ENCODE peak calls at places on chromosomes 6 and 20, in eight cellular contexts. One of them, this sample, is unnamed.

GRCh38 chr20:5845686-5846651 is 95.8 kb downstream of the SHLD1 start:
- DNase-seq in endothelial cell: no peak
- DNase-seq in cardiac muscle cell: no peak
- DNase-seq in RWPE1: no peak
- DNase-seq in GM12865: peak
- DNase-seq in fibroblast of pulmonary artery: peak
- DNase-seq in CD4-positive, alpha-beta T cell: no peak
- DNase-seq in fibroblast of lung: peak
- DNase-seq in this sample: peak

GRCh38 chr6:166382933-166383816 is at the start of gene MPC1:
- DNase-seq in fibroblast of lung: peak
- DNase-seq in GM12865: peak
- DNase-seq in CD4-positive, alpha-beta T cell: peak
- DNase-seq in endothelial cell: peak
- DNase-seq in fibroblast of pulmonary artery: peak
- DNase-seq in RWPE1: peak
- DNase-seq in cardiac muscle cell: peak
- DNase-seq in this sample: peak

GRCh38 chr6:46917002-46917401 is 4.7 kb downstream of the ADGRF5 start:
- DNase-seq in GM12865: no peak
- DNase-seq in cardiac muscle cell: no peak
- DNase-seq in fibroblast of lung: no peak
- DNase-seq in CD4-positive, alpha-beta T cell: no peak
- DNase-seq in RWPE1: no peak
- DNase-seq in fibroblast of pulmonary artery: no peak
- DNase-seq in endothelial cell: no peak
- DNase-seq in this sample: no peak

GRCh38 chr6:151881231-151881630 is 73.7 kb downstream of the ESR1 start:
- DNase-seq in cardiac muscle cell: no peak
- DNase-seq in fibroblast of lung: no peak
- DNase-seq in CD4-positive, alpha-beta T cell: no peak
- DNase-seq in RWPE1: no peak
- DNase-seq in fibroblast of pulmonary artery: no peak
- DNase-seq in endothelial cell: no peak
- DNase-seq in GM12865: no peak
- DNase-seq in this sample: no peak

GRCh38 chr6:138833819-138834539 is 38.1 kb downstream of the ECT2L start:
- DNase-seq in GM12865: no peak
- DNase-seq in cardiac muscle cell: peak
- DNase-seq in CD4-positive, alpha-beta T cell: no peak
- DNase-seq in RWPE1: no peak
- DNase-seq in endothelial cell: no peak
- DNase-seq in fibroblast of pulmonary artery: peak
- DNase-seq in fibroblast of lung: peak
- DNase-seq in this sample: no peak

GRCh38 chr6:109336221-109336955 is 45.9 kb downstream of the CD164 start:
- DNase-seq in CD4-positive, alpha-beta T cell: no peak
- DNase-seq in fibroblast of lung: peak
- DNase-seq in RWPE1: peak
- DNase-seq in cardiac muscle cell: no peak
- DNase-seq in GM12865: no peak
- DNase-seq in endothelial cell: no peak
- DNase-seq in fibroblast of pulmonary artery: peak
- DNase-seq in this sample: no peak

GRCh38 chr6:80460396-80460912 is 354.0 kb downstream of the BCKDHB start:
- DNase-seq in cardiac muscle cell: no peak
- DNase-seq in fibroblast of lung: peak
- DNase-seq in RWPE1: no peak
- DNase-seq in CD4-positive, alpha-beta T cell: no peak
- DNase-seq in fibroblast of pulmonary artery: no peak
- DNase-seq in GM12865: no peak
- DNase-seq in endothelial cell: no peak
- DNase-seq in this sample: no peak

GRCh38 chr6:111841822-111842221 is 31.4 kb downstream of the FYN start:
- DNase-seq in endothelial cell: peak
- DNase-seq in CD4-positive, alpha-beta T cell: peak
- DNase-seq in fibroblast of lung: peak
- DNase-seq in RWPE1: no peak
- DNase-seq in GM12865: peak
- DNase-seq in fibroblast of pulmonary artery: peak
- DNase-seq in cardiac muscle cell: no peak
- DNase-seq in this sample: no peak

GRCh38 chr20:64111841-64112641 is 4.7 kb upstream of the NPBWR2 start:
- DNase-seq in CD4-positive, alpha-beta T cell: no peak
- DNase-seq in fibroblast of lung: no peak
- DNase-seq in cardiac muscle cell: no peak
- DNase-seq in endothelial cell: no peak
- DNase-seq in fibroblast of pulmonary artery: no peak
- DNase-seq in RWPE1: no peak
- DNase-seq in GM12865: no peak
- DNase-seq in this sample: no peak

GRCh38 chr6:13307508-13307995 is 20.8 kb downstream of the TBC1D7 start:
- DNase-seq in GM12865: no peak
- DNase-seq in fibroblast of lung: peak
- DNase-seq in fibroblast of pulmonary artery: peak
- DNase-seq in endothelial cell: no peak
- DNase-seq in CD4-positive, alpha-beta T cell: no peak
- DNase-seq in cardiac muscle cell: no peak
- DNase-seq in RWPE1: peak
- DNase-seq in this sample: no peak

GRCh38 chr6:33974471-33974870 is 170.7 kb upstream of the MLN start:
- DNase-seq in cardiac muscle cell: no peak
- DNase-seq in RWPE1: no peak
- DNase-seq in GM12865: no peak
- DNase-seq in fibroblast of pulmonary artery: no peak
- DNase-seq in fibroblast of lung: no peak
- DNase-seq in endothelial cell: no peak
- DNase-seq in CD4-positive, alpha-beta T cell: no peak
- DNase-seq in this sample: no peak

GRCh38 chr6:34238507-34239239 is 2.0 kb downstream of the HMGA1 start:
- DNase-seq in CD4-positive, alpha-beta T cell: no peak
- DNase-seq in cardiac muscle cell: no peak
- DNase-seq in endothelial cell: no peak
- DNase-seq in fibroblast of pulmonary artery: no peak
- DNase-seq in GM12865: no peak
- DNase-seq in RWPE1: no peak
- DNase-seq in fibroblast of lung: no peak
- DNase-seq in this sample: no peak

GRCh38 chr6:43510827-43511163 is 649 bp upstream of the LRRC73 start:
- DNase-seq in cardiac muscle cell: no peak
- DNase-seq in RWPE1: no peak
- DNase-seq in GM12865: no peak
- DNase-seq in CD4-positive, alpha-beta T cell: no peak
- DNase-seq in fibroblast of lung: no peak
- DNase-seq in endothelial cell: no peak
- DNase-seq in fibroblast of pulmonary artery: no peak
- DNase-seq in this sample: no peak

GRCh38 chr6:107128175-107128574 is 12.9 kb upstream of the BEND3 start:
- DNase-seq in cardiac muscle cell: no peak
- DNase-seq in CD4-positive, alpha-beta T cell: no peak
- DNase-seq in fibroblast of lung: peak
- DNase-seq in endothelial cell: no peak
- DNase-seq in RWPE1: no peak
- DNase-seq in fibroblast of pulmonary artery: peak
- DNase-seq in GM12865: no peak
- DNase-seq in this sample: no peak

GRCh38 chr6:111564482-111564945 is 41.2 kb downstream of the TRAF3IP2 start:
- DNase-seq in CD4-positive, alpha-beta T cell: no peak
- DNase-seq in cardiac muscle cell: no peak
- DNase-seq in fibroblast of lung: peak
- DNase-seq in RWPE1: no peak
- DNase-seq in GM12865: peak
- DNase-seq in fibroblast of pulmonary artery: peak
- DNase-seq in endothelial cell: no peak
- DNase-seq in this sample: no peak

DNA sequence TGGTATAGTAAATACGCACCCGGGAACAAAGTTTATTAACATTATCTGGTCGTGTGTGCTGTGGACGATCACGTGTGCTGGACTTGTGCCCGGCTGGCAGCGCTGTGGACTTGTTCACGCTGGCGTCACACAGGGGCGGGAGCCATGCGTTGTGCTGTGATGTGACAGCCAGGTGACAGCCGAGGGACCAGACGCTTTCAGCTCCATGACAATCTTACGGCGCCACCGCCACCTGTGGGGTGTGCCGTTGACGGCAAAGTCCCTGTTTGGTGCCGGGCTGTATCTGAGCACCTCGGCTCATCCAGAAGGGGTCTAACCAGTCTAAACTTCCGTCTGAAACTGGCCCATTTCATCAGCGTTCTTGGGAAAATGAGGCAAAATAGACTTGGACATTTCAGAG is 25.2 kb downstream of the DLL1 start:
- DNase-seq in CD4-positive, alpha-beta T cell: no peak
- DNase-seq in GM12865: no peak
- DNase-seq in fibroblast of lung: peak
- DNase-seq in endothelial cell: no peak
- DNase-seq in cardiac muscle cell: no peak
- DNase-seq in RWPE1: no peak
- DNase-seq in fibroblast of pulmonary artery: no peak
- DNase-seq in this sample: no peak
- TF ChIP-seq CTCF in CD4-positive, alpha-beta T cell: no peak
- TF ChIP-seq CTCF in GM12865: no peak
- TF ChIP-seq CTCF in fibroblast of lung: no peak
- TF ChIP-seq CTCF in endothelial cell: no peak
- TF ChIP-seq CTCF in cardiac muscle cell: no peak
- TF ChIP-seq CTCF in RWPE1: no peak
- TF ChIP-seq CTCF in fibroblast of pulmonary artery: no peak
- TF ChIP-seq CTCF in this sample: no peak

GRCh38 chr6:169020821-169021220 is 232.8 kb downstream of the THBS2 start:
- DNase-seq in CD4-positive, alpha-beta T cell: no peak
- DNase-seq in fibroblast of pulmonary artery: no peak
- DNase-seq in endothelial cell: no peak
- DNase-seq in GM12865: no peak
- DNase-seq in fibroblast of lung: no peak
- DNase-seq in cardiac muscle cell: no peak
- DNase-seq in RWPE1: no peak
- DNase-seq in this sample: no peak

GRCh38 chr6:169019727-169020491 is 233.7 kb downstream of the THBS2 start:
- DNase-seq in GM12865: no peak
- DNase-seq in fibroblast of pulmonary artery: peak
- DNase-seq in fibroblast of lung: peak
- DNase-seq in endothelial cell: no peak
- DNase-seq in cardiac muscle cell: no peak
- DNase-seq in RWPE1: peak
- DNase-seq in CD4-positive, alpha-beta T cell: no peak
- DNase-seq in this sample: no peak

GRCh38 chr6:169024047-169024660 is 229.5 kb downstream of the THBS2 start:
- DNase-seq in fibroblast of lung: no peak
- DNase-seq in fibroblast of pulmonary artery: no peak
- DNase-seq in endothelial cell: no peak
- DNase-seq in cardiac muscle cell: no peak
- DNase-seq in CD4-positive, alpha-beta T cell: no peak
- DNase-seq in RWPE1: no peak
- DNase-seq in GM12865: no peak
- DNase-seq in this sample: no peak

GRCh38 chr6:169023161-169023874 is 230.3 kb downstream of the THBS2 start:
- DNase-seq in endothelial cell: no peak
- DNase-seq in GM12865: no peak
- DNase-seq in RWPE1: no peak
- DNase-seq in cardiac muscle cell: no peak
- DNase-seq in CD4-positive, alpha-beta T cell: no peak
- DNase-seq in fibroblast of pulmonary artery: no peak
- DNase-seq in fibroblast of lung: no peak
- DNase-seq in this sample: no peak

DNA sequence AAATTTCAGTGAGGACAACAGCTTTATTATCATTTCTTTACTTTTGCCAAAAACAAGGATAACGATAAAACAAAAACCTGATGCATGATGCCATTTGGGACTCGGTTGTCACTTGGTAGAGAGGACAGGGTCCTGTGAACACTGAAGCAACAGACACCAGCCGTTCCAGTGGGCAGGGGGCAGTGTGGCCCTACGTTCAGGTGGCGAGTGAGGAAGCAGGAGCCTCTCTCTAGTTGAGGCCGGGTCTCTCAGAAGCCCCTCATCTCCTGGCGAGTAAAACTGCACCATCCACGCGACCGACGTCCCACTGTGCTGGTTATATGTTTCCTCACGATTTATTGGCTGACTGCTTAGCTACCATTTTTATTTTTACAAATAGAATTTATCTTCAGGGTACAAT is 231.6 kb downstream of the THBS2 start:
- DNase-seq in fibroblast of pulmonary artery: no peak
- DNase-seq in fibroblast of lung: no peak
- DNase-seq in endothelial cell: no peak
- DNase-seq in GM12865: no peak
- DNase-seq in RWPE1: no peak
- DNase-seq in CD4-positive, alpha-beta T cell: no peak
- DNase-seq in cardiac muscle cell: no peak
- DNase-seq in this sample: no peak
- TF ChIP-seq CTCF in fibroblast of pulmonary artery: no peak
- TF ChIP-seq CTCF in fibroblast of lung: no peak
- TF ChIP-seq CTCF in endothelial cell: no peak
- TF ChIP-seq CTCF in GM12865: no peak
- TF ChIP-seq CTCF in RWPE1: no peak
- TF ChIP-seq CTCF in CD4-positive, alpha-beta T cell: no peak
- TF ChIP-seq CTCF in cardiac muscle cell: no peak
- TF ChIP-seq CTCF in this sample: no peak

GRCh38 chr6:39791850-39792500 is at the start of gene DAAM2:
- DNase-seq in endothelial cell: peak
- DNase-seq in cardiac muscle cell: peak
- DNase-seq in GM12865: no peak
- DNase-seq in fibroblast of pulmonary artery: peak
- DNase-seq in fibroblast of lung: peak
- DNase-seq in RWPE1: no peak
- DNase-seq in CD4-positive, alpha-beta T cell: no peak
- DNase-seq in this sample: no peak
- TF ChIP-seq CTCF in endothelial cell: no peak
- TF ChIP-seq CTCF in cardiac muscle cell: peak
- TF ChIP-seq CTCF in GM12865: no peak
- TF ChIP-seq CTCF in fibroblast of pulmonary artery: peak
- TF ChIP-seq CTCF in fibroblast of lung: peak
- TF ChIP-seq CTCF in RWPE1: no peak
- TF ChIP-seq CTCF in CD4-positive, alpha-beta T cell: no peak
- TF ChIP-seq CTCF in this sample: no peak

GRCh38 chr6:30150671-30151395 is 10.2 kb downstream of the TRIM10 start:
- DNase-seq in endothelial cell: no peak
- DNase-seq in RWPE1: no peak
- DNase-seq in GM12865: no peak
- DNase-seq in fibroblast of lung: no peak
- DNase-seq in CD4-positive, alpha-beta T cell: no peak
- DNase-seq in cardiac muscle cell: no peak
- DNase-seq in fibroblast of pulmonary artery: no peak
- DNase-seq in this sample: no peak

GRCh38 chr6:30151580-30151979 is 9.4 kb downstream of the TRIM10 start:
- DNase-seq in endothelial cell: no peak
- DNase-seq in GM12865: no peak
- DNase-seq in RWPE1: no peak
- DNase-seq in fibroblast of lung: no peak
- DNase-seq in CD4-positive, alpha-beta T cell: no peak
- DNase-seq in cardiac muscle cell: no peak
- DNase-seq in fibroblast of pulmonary artery: no peak
- DNase-seq in this sample: no peak

GRCh38 chr6:30147096-30147495 is 11.2 kb downstream of the TRIM40 start:
- DNase-seq in cardiac muscle cell: no peak
- DNase-seq in CD4-positive, alpha-beta T cell: no peak
- DNase-seq in endothelial cell: no peak
- DNase-seq in fibroblast of pulmonary artery: no peak
- DNase-seq in RWPE1: no peak
- DNase-seq in GM12865: peak
- DNase-seq in fibroblast of lung: no peak
- DNase-seq in this sample: no peak

GRCh38 chr6:30150151-30150550 is 10.9 kb downstream of the TRIM10 start:
- DNase-seq in CD4-positive, alpha-beta T cell: no peak
- DNase-seq in fibroblast of lung: no peak
- DNase-seq in cardiac muscle cell: no peak
- DNase-seq in RWPE1: no peak
- DNase-seq in GM12865: no peak
- DNase-seq in fibroblast of pulmonary artery: no peak
- DNase-seq in endothelial cell: no peak
- DNase-seq in this sample: no peak

GRCh38 chr6:30149234-30149633 is 11.8 kb downstream of the TRIM10 start:
- DNase-seq in cardiac muscle cell: no peak
- DNase-seq in RWPE1: no peak
- DNase-seq in fibroblast of pulmonary artery: no peak
- DNase-seq in fibroblast of lung: no peak
- DNase-seq in endothelial cell: no peak
- DNase-seq in CD4-positive, alpha-beta T cell: no peak
- DNase-seq in GM12865: no peak
- DNase-seq in this sample: no peak
- TF ChIP-seq CTCF in cardiac muscle cell: peak
- TF ChIP-seq CTCF in RWPE1: no peak
- TF ChIP-seq CTCF in fibroblast of pulmonary artery: no peak
- TF ChIP-seq CTCF in fibroblast of lung: no peak
- TF ChIP-seq CTCF in endothelial cell: no peak
- TF ChIP-seq CTCF in CD4-positive, alpha-beta T cell: no peak
- TF ChIP-seq CTCF in GM12865: no peak
- TF ChIP-seq CTCF in this sample: no peak